ENCODE peak calls at places on chromosomes 16 and 17, in six cellular contexts. One of them, this sample, is unnamed.
A peak's percentile ranks its signal among the peaks of the same experiment; 100 is the strongest.

GRCh38 chr16:84449156-84450140 is 55.0 kb downstream of the MEAK7 start:
- DNase-seq in heart left ventricle: no peak
- DNase-seq in H1: no peak
- DNase-seq in uterus: no peak
- DNase-seq in tibial artery: no peak
- DNase-seq in pancreas: no peak
- DNase-seq in this sample: no peak

GRCh38 chr17:80352216-80352895 is 62.6 kb upstream of the ENDOV start:
- DNase-seq in pancreas: no peak
- DNase-seq in heart left ventricle: no peak
- DNase-seq in H1: no peak
- DNase-seq in uterus: no peak
- DNase-seq in tibial artery: peak; percentile 10
- DNase-seq in this sample: no peak

GRCh38 chr17:5821057-5821456 is 236.7 kb upstream of the NLRP1 start:
- DNase-seq in tibial artery: no peak
- DNase-seq in heart left ventricle: no peak
- DNase-seq in pancreas: no peak
- DNase-seq in uterus: no peak
- DNase-seq in H1: no peak
- DNase-seq in this sample: no peak

GRCh38 chr17:75830168-75831031 is 13.8 kb downstream of the UNC13D start:
- DNase-seq in tibial artery: no peak
- DNase-seq in uterus: no peak
- DNase-seq in H1: peak; percentile 70
- DNase-seq in pancreas: no peak
- DNase-seq in heart left ventricle: no peak
- DNase-seq in this sample: peak; percentile 63

GRCh38 chr17:8029121-8029520 is 9.7 kb upstream of the ALOX15B start:
- DNase-seq in pancreas: no peak
- DNase-seq in tibial artery: no peak
- DNase-seq in heart left ventricle: no peak
- DNase-seq in uterus: no peak
- DNase-seq in H1: no peak
- DNase-seq in this sample: no peak

GRCh38 chr16:85112364-85112763 is at the start of gene CIBAR2:
- DNase-seq in uterus: no peak
- DNase-seq in tibial artery: no peak
- DNase-seq in heart left ventricle: no peak
- DNase-seq in pancreas: no peak
- DNase-seq in H1: no peak
- DNase-seq in this sample: no peak

GRCh38 chr17:65055708-65056638 is 567 bp downstream of the GNA13 start:
- DNase-seq in uterus: peak; percentile 64
- DNase-seq in H1: no peak
- DNase-seq in heart left ventricle: peak; percentile 66
- DNase-seq in pancreas: peak; percentile 54
- DNase-seq in tibial artery: peak; percentile 79
- DNase-seq in this sample: no peak

GRCh38 chr17:66925811-66926500 is 38.6 kb upstream of the CACNG4 start:
- DNase-seq in tibial artery: no peak
- DNase-seq in uterus: no peak
- DNase-seq in H1: no peak
- DNase-seq in heart left ventricle: no peak
- DNase-seq in pancreas: no peak
- DNase-seq in this sample: no peak

GRCh38 chr16:4365014-4365406 is 6.6 kb upstream of the VASN start:
- DNase-seq in H1: no peak
- DNase-seq in heart left ventricle: no peak
- DNase-seq in pancreas: no peak
- DNase-seq in tibial artery: no peak
- DNase-seq in uterus: no peak
- DNase-seq in this sample: no peak

GRCh38 chr17:796609-797008 is 14.5 kb downstream of the MRM3 start:
- DNase-seq in heart left ventricle: no peak
- DNase-seq in uterus: no peak
- DNase-seq in tibial artery: no peak
- DNase-seq in H1: no peak
- DNase-seq in pancreas: no peak
- DNase-seq in this sample: no peak

GRCh38 chr17:41976142-41976768 is 9.7 kb downstream of the CNP start:
- DNase-seq in heart left ventricle: no peak
- DNase-seq in uterus: no peak
- DNase-seq in H1: no peak
- DNase-seq in tibial artery: no peak
- DNase-seq in pancreas: no peak
- DNase-seq in this sample: no peak

GRCh38 chr17:74752415-74752814 is 4.0 kb downstream of the NHERF1 start:
- DNase-seq in pancreas: no peak
- DNase-seq in uterus: no peak
- DNase-seq in heart left ventricle: no peak
- DNase-seq in tibial artery: no peak
- DNase-seq in H1: no peak
- DNase-seq in this sample: no peak

GRCh38 chr17:7114875-7115614 is 423 bp upstream of the ASGR2 start:
- DNase-seq in H1: no peak
- DNase-seq in uterus: no peak
- DNase-seq in tibial artery: peak; percentile 46
- DNase-seq in heart left ventricle: peak; percentile 67
- DNase-seq in pancreas: no peak
- DNase-seq in this sample: no peak

GRCh38 chr16:85819245-85819644 is 19.8 kb downstream of the COX4I1 start:
- DNase-seq in tibial artery: peak; percentile 85
- DNase-seq in heart left ventricle: peak; percentile 85
- DNase-seq in uterus: peak; percentile 42
- DNase-seq in pancreas: peak; percentile 61
- DNase-seq in H1: peak; percentile 89
- DNase-seq in this sample: peak; percentile 86

GRCh38 chr17:29661220-29661619 is 38.5 kb upstream of the CORO6 start:
- DNase-seq in pancreas: no peak
- DNase-seq in H1: no peak
- DNase-seq in uterus: no peak
- DNase-seq in tibial artery: no peak
- DNase-seq in heart left ventricle: no peak
- DNase-seq in this sample: no peak

GRCh38 chr16:75026892-75027391 is 28.1 kb downstream of the ZNRF1 start:
- DNase-seq in heart left ventricle: no peak
- DNase-seq in pancreas: no peak
- DNase-seq in uterus: no peak
- DNase-seq in H1: no peak
- DNase-seq in tibial artery: no peak
- DNase-seq in this sample: no peak

GRCh38 chr17:28467456-28468025 is 5.9 kb upstream of the SLC13A2 start:
- DNase-seq in pancreas: no peak
- DNase-seq in uterus: no peak
- DNase-seq in heart left ventricle: no peak
- DNase-seq in H1: no peak
- DNase-seq in tibial artery: no peak
- DNase-seq in this sample: no peak

GRCh38 chr16:88911148-88911945 is 44.9 kb upstream of the PABPN1L start:
- DNase-seq in pancreas: peak; percentile 39
- DNase-seq in H1: no peak
- DNase-seq in heart left ventricle: no peak
- DNase-seq in uterus: no peak
- DNase-seq in tibial artery: no peak
- DNase-seq in this sample: no peak

GRCh38 chr17:27496005-27496404 is 39.8 kb downstream of the KSR1 start:
- DNase-seq in heart left ventricle: no peak
- DNase-seq in H1: no peak
- DNase-seq in pancreas: no peak
- DNase-seq in tibial artery: no peak
- DNase-seq in uterus: no peak
- DNase-seq in this sample: no peak

GRCh38 chr16:9542165-9542755 is 450.8 kb downstream of the HAPSTR1 start:
- DNase-seq in tibial artery: no peak
- DNase-seq in pancreas: no peak
- DNase-seq in uterus: no peak
- DNase-seq in heart left ventricle: no peak
- DNase-seq in H1: no peak
- DNase-seq in this sample: no peak
- H3K4me3 ChIP-seq in tibial artery: no peak overlapping the region
- H3K4me3 ChIP-seq in pancreas: no peak overlapping the region
- H3K4me3 ChIP-seq in uterus: no peak overlapping the region
- H3K4me3 ChIP-seq in heart left ventricle: no peak overlapping the region
- H3K4me3 ChIP-seq in H1: no peak overlapping the region
- H3K4me3 ChIP-seq in this sample: no peak overlapping the region

GRCh38 chr17:82684207-82684903 is 14.1 kb downstream of the RAB40B start:
- DNase-seq in heart left ventricle: no peak
- DNase-seq in tibial artery: no peak
- DNase-seq in pancreas: peak; percentile 36
- DNase-seq in uterus: no peak
- DNase-seq in H1: no peak
- DNase-seq in this sample: no peak
- H3K27ac ChIP-seq in heart left ventricle: no peak overlapping the region
- H3K27ac ChIP-seq in tibial artery: no peak overlapping the region
- H3K27ac ChIP-seq in pancreas: peak overlapping the region; percentile 44
- H3K27ac ChIP-seq in uterus: no peak overlapping the region
- H3K27ac ChIP-seq in H1: no peak overlapping the region
- H3K27ac ChIP-seq in this sample: no peak overlapping the region

DNA sequence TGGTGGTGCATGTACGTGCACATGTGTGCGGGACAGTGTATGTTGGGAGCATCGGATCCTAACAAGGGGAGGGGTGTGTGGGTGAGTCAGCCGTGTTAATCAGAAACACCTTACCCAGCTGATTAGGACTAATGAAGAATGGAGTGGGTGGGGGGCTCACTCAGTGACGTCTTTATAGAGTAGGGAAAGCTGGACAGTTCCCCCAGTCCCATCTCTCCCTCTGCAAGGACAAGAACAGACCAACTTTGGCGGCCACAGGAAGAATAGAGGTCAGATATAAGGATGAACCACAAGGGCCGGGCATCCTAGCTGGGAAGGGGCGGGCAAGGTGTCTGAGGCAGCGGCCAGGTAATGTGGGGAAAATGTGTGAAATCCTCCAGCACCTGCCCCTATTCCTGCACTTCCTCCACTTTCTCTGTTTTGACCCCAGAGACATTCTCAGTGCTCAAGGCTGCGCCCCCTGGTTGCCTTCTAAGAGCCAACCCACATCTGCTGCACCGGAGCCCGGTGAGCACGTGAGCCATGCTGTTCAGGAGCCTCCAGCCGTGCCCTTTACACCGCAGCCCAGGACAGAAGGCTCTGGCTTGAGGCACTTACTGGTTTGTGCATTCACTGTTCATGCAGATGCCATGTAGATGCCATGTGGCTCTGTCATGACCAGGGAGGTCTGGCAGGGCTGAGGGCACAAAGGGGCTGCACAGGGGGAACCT is 18.9 kb upstream of the TBX21 start:
- DNase-seq in H1: no peak
- DNase-seq in pancreas: no peak
- DNase-seq in uterus: no peak
- DNase-seq in heart left ventricle: no peak
- DNase-seq in tibial artery: no peak
- DNase-seq in this sample: no peak
- H3K4me1 ChIP-seq in H1: peaks cover 2% of the 10 kb centered on the region
- H3K4me1 ChIP-seq in pancreas: no peaks in the 10 kb centered on the region
- H3K4me1 ChIP-seq in uterus: no peaks in the 10 kb centered on the region
- H3K4me1 ChIP-seq in heart left ventricle: peaks cover 24% of the 10 kb centered on the region
- H3K4me1 ChIP-seq in tibial artery: no peaks in the 10 kb centered on the region
- H3K4me1 ChIP-seq in this sample: peaks cover 4% of the 10 kb centered on the region

GRCh38 chr17:61396586-61397085 is 3.0 kb upstream of the TBX2 start:
- DNase-seq in heart left ventricle: peak; percentile 30
- DNase-seq in pancreas: no peak
- DNase-seq in uterus: no peak
- DNase-seq in H1: no peak
- DNase-seq in tibial artery: no peak
- DNase-seq in this sample: no peak
- H3K4me3 ChIP-seq in heart left ventricle: peak overlapping the region; percentile 55
- H3K4me3 ChIP-seq in pancreas: peak overlapping the region; percentile 39
- H3K4me3 ChIP-seq in uterus: peak overlapping the region; percentile 41
- H3K4me3 ChIP-seq in H1: no peak overlapping the region
- H3K4me3 ChIP-seq in tibial artery: peak overlapping the region; percentile 77
- H3K4me3 ChIP-seq in this sample: peak overlapping the region; percentile 4

This sample was measured in iPS DF 6.9.